ENCODE peak calls at places on chromosome 21, in six cellular contexts. Q is neural crest cell, D is stomach, S is upper lobe of right lung, F is RWPE2, J is mucosa of descending colon. P is an unnamed sample.

GRCh38 chr21:36891692-36892091 is 74.8 kb downstream of the HLCS start:
- DNase-seq in J (no peak), S (no peak), F (no peak), Q (no peak), D (no peak), P (no peak)

GRCh38 chr21:17512245-17513213 is at the start of gene CXADR:
- DNase-seq in J (peak; percentile 93), Q (peak; percentile 70), S (peak; percentile 96), D (peak; percentile 93), F (peak; percentile 83), P (peak; percentile 86)

GRCh38 chr21:45393021-45393420 is 11.9 kb upstream of the COL18A1 start:
- DNase-seq in F (peak; percentile 59), D (no peak), S (peak; percentile 60), Q (no peak), J (peak; percentile 41), P (no peak)

GRCh38 chr21:35911412-35912191 is 148.7 kb downstream of the SETD4 start:
- DNase-seq in S (no peak), Q (no peak), J (no peak), F (no peak), D (no peak), P (no peak)

GRCh38 chr21:35743571-35743970 is 316.8 kb downstream of the SETD4 start:
- DNase-seq in F (no peak), D (no peak), J (no peak), Q (no peak), S (no peak), P (no peak)

GRCh38 chr21:18252686-18253085 is 8.1 kb downstream of the CHODL start:
- DNase-seq in F (no peak), Q (no peak), D (no peak), J (peak; percentile 15), S (no peak), P (no peak)

GRCh38 chr21:38491536-38491935 is 6.7 kb downstream of the ERG start:
- DNase-seq in D (no peak), F (no peak), Q (no peak), J (no peak), S (no peak), P (no peak)

GRCh38 chr21:14645702-14646101 is 99.6 kb upstream of the SAMSN1 start:
- DNase-seq in F (no peak), D (no peak), J (no peak), Q (no peak), S (no peak), P (no peak)

GRCh38 chr21:34743285-34743684 is 74.5 kb downstream of the CLIC6 start:
- DNase-seq in Q (no peak), F (no peak), S (no peak), D (no peak), J (no peak), P (no peak)

GRCh38 chr21:34126269-34126668 is 52.9 kb downstream of the MRPS6 start:
- DNase-seq in S (no peak), F (no peak), J (no peak), Q (no peak), D (no peak), P (no peak)

GRCh38 chr21:26833460-26833939 is 11.7 kb downstream of the ADAMTS1 start:
- DNase-seq in Q (no peak), F (no peak), S (no peak), D (no peak), J (no peak), P (no peak)

GRCh38 chr21:21064353-21064752 is 66.1 kb downstream of the NCAM2 start:
- DNase-seq in F (no peak), J (no peak), S (no peak), Q (no peak), D (no peak), P (no peak)

GRCh38 chr21:46096596-46096981 is 1.3 kb upstream of the COL6A2 start:
- DNase-seq in J (peak; percentile 22), F (no peak), D (no peak), Q (no peak), S (no peak), P (no peak)

GRCh38 chr21:45830221-45830640 is 151.3 kb upstream of the COL6A1 start:
- DNase-seq in D (no peak), S (no peak), J (no peak), F (no peak), Q (no peak), P (no peak)

GRCh38 chr21:46452719-46453118 is 6.0 kb upstream of the DIP2A start:
- DNase-seq in S (no peak), J (no peak), Q (no peak), D (no peak), F (no peak), P (no peak)

GRCh38 chr21:39180429-39181019 is 2.7 kb downstream of the PSMG1 start:
- DNase-seq in F (no peak), J (no peak), S (no peak), D (no peak), Q (no peak), P (no peak)

GRCh38 chr21:46114963-46115362 is 17.1 kb downstream of the COL6A2 start:
- DNase-seq in D (no peak), J (no peak), F (no peak), Q (no peak), S (no peak), P (peak; percentile 19)

GRCh38 chr21:32278068-32278467 is 781 bp downstream of the MIS18A start:
- DNase-seq in D (no peak), J (no peak), S (no peak), Q (no peak), F (no peak), P (no peak)

GRCh38 chr21:34336245-34336644 is 27.6 kb upstream of the KCNE2 start:
- DNase-seq in Q (no peak), F (no peak), J (no peak), S (no peak), D (no peak), P (no peak)

GRCh38 chr21:35933466-35933865 is 126.9 kb downstream of the SETD4 start:
- DNase-seq in D (no peak), Q (no peak), F (no peak), J (peak; percentile 52), S (no peak), P (no peak)

GRCh38 chr21:41381731-41382130 is 19.9 kb downstream of the MX2 start:
- DNase-seq in F (no peak), J (no peak), D (no peak), Q (no peak), S (no peak), P (no peak)

GRCh38 chr21:41375875-41376274 is 14.0 kb downstream of the MX2 start:
- DNase-seq in Q (no peak), S (no peak), J (no peak), D (no peak), F (no peak), P (no peak)

GRCh38 chr21:41379901-41380300 is 18.1 kb downstream of the MX2 start:
- DNase-seq in F (no peak), D (no peak), Q (no peak), S (no peak), J (no peak), P (no peak)

GRCh38 chr21:41377715-41378114 is 15.9 kb downstream of the MX2 start:
- DNase-seq in F (no peak), D (no peak), J (no peak), S (no peak), Q (no peak), P (no peak)

GRCh38 chr21:41378849-41379248 is 17.0 kb downstream of the MX2 start:
- DNase-seq in Q (no peak), D (no peak), J (peak; percentile 30), S (no peak), F (no peak), P (no peak)
- TF ChIP-seq CTCF in Q (no peak), D (no peak), J (no peak), S (no peak), F (no peak), P (no peak)

GRCh38 chr21:29298348-29299045 is at the start of gene BACH1:
- DNase-seq in S (peak; percentile 96), J (peak; percentile 94), F (peak; percentile 87), D (peak; percentile 92), Q (peak; percentile 82), P (peak; percentile 89)
- TF ChIP-seq CTCF in S (peak; percentile 43), J (no peak), F (peak; percentile 83), D (peak; percentile 30), Q (no peak), P (no peak)

DNA sequence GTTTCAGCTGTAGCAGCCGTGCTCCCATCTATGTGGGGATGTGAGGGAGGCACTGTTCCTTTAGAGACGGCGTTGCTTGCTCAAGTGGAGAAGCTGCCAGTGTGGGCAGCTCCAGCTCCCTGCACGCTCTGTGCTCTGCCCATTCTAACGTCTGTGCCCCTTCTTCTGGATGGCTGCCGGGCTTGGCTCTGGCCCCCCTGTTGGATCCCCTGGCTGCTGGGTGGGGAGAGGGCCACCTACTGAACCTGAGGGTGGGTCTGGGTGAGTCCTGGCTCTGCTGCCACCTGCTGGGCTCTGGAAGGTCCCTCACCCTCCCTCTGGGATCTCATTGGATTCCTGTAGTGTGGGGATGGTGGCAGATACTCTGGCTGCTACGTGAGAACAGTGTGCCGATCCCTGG is 5.0 kb downstream of the PFKL start:
- DNase-seq in J (no peak), Q (peak; percentile 58), F (no peak), D (peak; percentile 43), S (no peak), P (peak; percentile 70)
- TF ChIP-seq CTCF in J (no peak), Q (peak; percentile 72), F (peak; percentile 56), D (peak; percentile 32), S (peak; percentile 53), P (peak; percentile 48)

GRCh38 chr21:42234464-42235241 is 15.7 kb downstream of the ABCG1 start:
- DNase-seq in S (peak; percentile 88), F (no peak), D (peak; percentile 84), Q (peak; percentile 62), J (peak; percentile 90), P (peak; percentile 65)

GRCh38 chr21:42231761-42232160 is 12.8 kb downstream of the ABCG1 start:
- DNase-seq in Q (no peak), D (no peak), F (no peak), S (no peak), J (no peak), P (no peak)

GRCh38 chr21:42234026-42234425 is 15.1 kb downstream of the ABCG1 start:
- DNase-seq in J (no peak), Q (no peak), D (no peak), S (no peak), F (no peak), P (no peak)

GRCh38 chr21:42232176-42232825 is 13.4 kb downstream of the ABCG1 start:
- DNase-seq in Q (no peak), F (no peak), J (no peak), S (no peak), D (no peak), P (no peak)

DNA sequence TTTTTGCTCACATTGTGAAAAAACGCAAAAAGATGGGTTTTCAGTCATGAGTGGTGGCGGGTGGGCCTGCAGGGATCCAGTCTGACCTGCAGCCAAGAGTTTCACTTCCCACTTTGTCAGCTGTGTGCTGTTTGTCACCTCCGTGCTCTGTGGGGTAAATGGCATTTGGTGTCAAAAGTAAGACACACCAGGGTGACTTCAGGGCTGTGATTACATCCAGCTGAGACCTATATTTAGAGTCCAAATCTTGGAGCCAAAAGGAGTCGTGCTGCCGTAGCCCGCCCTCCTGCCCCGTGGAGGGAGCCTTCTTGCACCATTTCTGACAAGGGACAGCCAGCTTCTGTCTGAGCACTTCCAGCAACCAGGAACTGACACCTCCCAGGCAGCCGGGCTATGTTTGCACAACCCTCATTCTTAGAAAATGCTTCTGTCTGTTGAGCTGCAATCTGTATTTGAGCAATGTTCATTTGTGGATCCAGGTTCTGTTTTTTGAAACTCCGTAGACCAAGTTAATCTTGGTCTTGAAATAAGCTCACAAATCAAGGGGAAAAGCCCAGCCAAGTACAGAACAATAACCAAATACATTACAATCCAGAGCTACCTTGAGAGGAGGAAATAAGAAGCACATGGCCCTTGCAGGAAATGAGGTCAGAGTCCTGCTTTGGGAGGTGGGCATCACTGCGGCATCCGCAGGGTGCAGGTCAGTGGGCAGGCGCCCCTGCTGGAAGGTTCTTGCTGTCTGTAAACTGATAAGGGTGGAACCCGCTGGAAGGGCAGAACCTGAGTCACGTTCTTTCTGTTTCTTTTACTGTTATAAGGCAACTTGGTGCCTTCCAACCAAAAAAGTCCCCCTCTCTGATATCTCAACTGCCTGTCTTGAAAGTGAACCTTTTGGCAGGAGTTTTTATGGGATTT is 14.4 kb downstream of the ABCG1 start:
- DNase-seq in D (peak; percentile 62), S (peak; percentile 85), J (peak; percentile 87), Q (no peak), F (no peak), P (no peak)
- TF ChIP-seq CTCF in D (no peak), S (peak; percentile 38), J (peak; percentile 25), Q (no peak), F (no peak), P (no peak)